ENCODE peak calls at places on chromosomes 3 and 15, in ten cellular contexts. S is T-helper 9 cell; B is brain microvascular endothelial cell; D is HTR-8/SVneo; E is thyroid gland; F is pulmonary artery endothelial cell; O is HL-60; L is stimulated activated CD4-positive, alpha-beta T cell treated with anti-CD3 and anti-CD28 coated beads, Interleukin-2, amount 100 ng/mL, for 48 hours; P is astrocyte of the spinal cord; G is fibroblast of the aortic adventitia. A is an unnamed sample.

GRCh38 chr3:126347543-126348161 is 9.6 kb downstream of the KLF15 start:
- DNase-seq in F (no peak), O (no peak), B (no peak), S (no peak), P (no peak), G (no peak), D (no peak), E (no peak), L (no peak), A (no peak)

GRCh38 chr3:156131799-156132198 is 11.4 kb downstream of the KCNAB1 start:
- DNase-seq in D (no peak), E (no peak), G (no peak), L (no peak), S (no peak), B (no peak), O (no peak), P (no peak), F (no peak), A (no peak)

GRCh38 chr3:194395767-194396527 is 3.1 kb downstream of the GP5 start:
- DNase-seq in S (peak), D (no peak), O (peak), L (peak), G (no peak), B (no peak), P (no peak), E (peak), F (no peak), A (peak)

GRCh38 chr3:59237121-59237520 is 187.3 kb upstream of the CFAP20DC start:
- DNase-seq in L (no peak), O (no peak), B (no peak), F (no peak), P (peak), E (no peak), D (no peak), G (peak), S (no peak), A (peak)

GRCh38 chr3:48926425-48927392 is 8.1 kb downstream of the ARIH2 start:
- DNase-seq in L (peak), F (no peak), S (no peak), B (peak), P (no peak), E (peak), G (peak), D (no peak), O (no peak), A (peak)

GRCh38 chr3:46894256-46894655 is 16.7 kb downstream of the PTH1R start:
- DNase-seq in G (no peak), O (no peak), L (no peak), E (no peak), D (no peak), P (no peak), F (no peak), B (no peak), S (no peak), A (no peak)

GRCh38 chr15:47542312-47543094 is 174.8 kb upstream of the SEMA6D start:
- DNase-seq in E (no peak), D (no peak), P (peak), G (no peak), B (no peak), L (no peak), S (no peak), O (no peak), F (no peak), A (no peak)

GRCh38 chr3:129487183-129487867 is 41.1 kb upstream of the RHO start:
- DNase-seq in G (no peak), D (no peak), F (no peak), E (no peak), L (no peak), P (no peak), B (no peak), O (no peak), S (no peak), A (peak)

GRCh38 chr3:132448211-132448961 is 31.1 kb downstream of the DNAJC13 start:
- DNase-seq in S (no peak), F (no peak), G (peak), L (no peak), P (peak), D (no peak), E (peak), B (peak), O (no peak), A (peak)

GRCh38 chr3:128969993-128970740 is 23.7 kb downstream of the CFAP92 start:
- DNase-seq in O (peak), S (peak), L (peak), D (peak), G (peak), E (peak), P (peak), F (no peak), B (no peak), A (peak)

GRCh38 chr15:95152741-95153140 is 921.4 kb downstream of the MCTP2 start:
- DNase-seq in B (no peak), D (no peak), P (no peak), E (no peak), S (no peak), G (no peak), L (no peak), O (no peak), F (no peak), A (no peak)

GRCh38 chr3:136994772-136995516 is 37.2 kb downstream of the IL20RB start:
- DNase-seq in P (peak), L (no peak), F (peak), B (peak), D (peak), E (peak), O (no peak), G (peak), S (no peak), A (peak)

GRCh38 chr3:8201886-8202285 is 299.7 kb upstream of the LMCD1 start:
- DNase-seq in P (peak), G (peak), L (no peak), S (no peak), F (no peak), D (no peak), E (no peak), O (no peak), B (peak), A (no peak)

GRCh38 chr3:16369247-16369646 is 104.2 kb downstream of the OXNAD1 start:
- DNase-seq in F (no peak), L (no peak), B (no peak), E (no peak), O (no peak), P (no peak), G (no peak), D (no peak), S (no peak), A (peak)

GRCh38 chr3:62611541-62612240 is 238.3 kb upstream of the FEZF2 start:
- DNase-seq in O (no peak), G (no peak), B (peak), D (no peak), L (no peak), F (no peak), P (peak), E (no peak), S (no peak), A (peak)

GRCh38 chr3:54841461-54841860 is 86.4 kb downstream of the LRTM1 start:
- DNase-seq in O (no peak), G (no peak), S (no peak), F (no peak), E (no peak), B (no peak), L (no peak), D (no peak), P (no peak), A (no peak)

GRCh38 chr15:78205856-78206255 is 28.5 kb downstream of the ACSBG1 start:
- DNase-seq in S (no peak), B (no peak), E (no peak), O (no peak), G (no peak), P (no peak), L (no peak), D (no peak), F (no peak), A (no peak)

GRCh38 chr15:63881431-63881830 is 47.7 kb upstream of the HERC1 start:
- DNase-seq in P (no peak), B (no peak), F (no peak), D (no peak), E (no peak), L (no peak), G (no peak), O (no peak), S (no peak), A (no peak)

GRCh38 chr15:50138391-50138790 is 19.4 kb upstream of the ATP8B4 start:
- DNase-seq in E (no peak), B (no peak), L (no peak), D (no peak), S (no peak), O (no peak), F (no peak), P (no peak), G (no peak), A (peak)

GRCh38 chr15:99983171-99983891 is 250.1 kb upstream of the LYSMD4 start:
- DNase-seq in F (no peak), O (no peak), B (no peak), P (peak), L (no peak), G (no peak), D (no peak), S (no peak), E (no peak), A (no peak)

GRCh38 chr15:64934023-64934422 is 22.3 kb downstream of the ANKDD1A start:
- DNase-seq in B (no peak), F (no peak), E (no peak), S (no peak), O (no peak), G (no peak), P (no peak), L (no peak), D (no peak), A (no peak)

GRCh38 chr3:188170461-188171459 is 16.8 kb downstream of the LPP start:
- DNase-seq in P (no peak), D (no peak), E (no peak), G (no peak), L (peak), B (no peak), F (no peak), O (no peak), S (peak), A (no peak)

GRCh38 chr3:58041826-58042324 is 33.7 kb downstream of the FLNB start:
- DNase-seq in F (no peak), G (peak), L (no peak), O (no peak), S (no peak), E (no peak), D (no peak), B (peak), P (peak), A (peak)

GRCh38 chr3:126982125-126982521 is 792 bp upstream of the PLXNA1 start:
- DNase-seq in S (peak), B (no peak), P (peak), F (no peak), L (peak), G (peak), E (no peak), D (no peak), O (peak), A (peak)

GRCh38 chr15:40456299-40456712 is 14.5 kb upstream of the CHST14 start:
- DNase-seq in E (peak), G (no peak), B (no peak), F (no peak), S (no peak), P (no peak), D (no peak), O (no peak), L (no peak), A (no peak)

GRCh38 chr15:99993262-99993661 is 260.0 kb upstream of the LYSMD4 start:
- DNase-seq in O (no peak), L (no peak), P (no peak), E (no peak), G (no peak), B (no peak), D (no peak), F (no peak), S (no peak), A (no peak)

GRCh38 chr3:39166932-39167532 is 13.6 kb upstream of the CSRNP1 start:
- DNase-seq in D (no peak), S (no peak), G (peak), L (no peak), B (peak), F (no peak), E (no peak), P (peak), O (no peak), A (peak)

GRCh38 chr3:196422976-196423781 is 9.0 kb downstream of the UBXN7 start:
- DNase-seq in B (no peak), F (no peak), L (no peak), P (peak), E (peak), S (no peak), G (peak), D (no peak), O (no peak), A (no peak)

GRCh38 chr3:129045675-129046036 is 14.9 kb upstream of the GP9 start:
- DNase-seq in F (no peak), O (no peak), S (no peak), P (no peak), E (no peak), G (no peak), B (no peak), D (no peak), L (no peak), A (no peak)

GRCh38 chr3:72274511-72275295 is 489.8 kb upstream of the PROK2 start:
- DNase-seq in F (no peak), P (peak), B (peak), G (peak), E (peak), O (peak), L (no peak), S (no peak), D (no peak), A (peak)

GRCh38 chr3:124586126-124587052 is 143.9 kb upstream of the UMPS start:
- DNase-seq in P (no peak), F (no peak), L (no peak), B (no peak), D (no peak), O (no peak), E (peak), G (no peak), S (no peak), A (no peak)